ENCODE peak calls at places on chromosomes 13 and 19, in eight cellular contexts. Q is left ventricle myocardium superior; N is Calu3; S is WTC11; D is anterior cingulate cortex; T is activated CD4-positive, alpha-beta T cell treated with anti-CD3 and anti-CD28 coated beads, Interleukin-2, amount 10 ng/mL, durations not matched to agents 7 days and 5 days; L is fibroblast of mammary gland; O is colonic mucosa. A is an unnamed sample.

GRCh38 chr13:88339271-88339741 is 668.1 kb downstream of the SLITRK5 start:
- DNase-seq in L (no peak), S (no peak), D (no peak), O (peak; percentile 41), T (no peak), Q (no peak), N (no peak), A (no peak)

GRCh38 chr13:19646062-19646461 is 12.6 kb downstream of the MPHOSPH8 start:
- DNase-seq in D (no peak), O (no peak), L (no peak), Q (no peak), T (no peak), S (no peak), N (no peak), A (no peak)

GRCh38 chr19:15404097-15404779 is 14.6 kb downstream of the AKAP8L start:
- DNase-seq in N (no peak), L (no peak), T (no peak), Q (peak; percentile 51), S (no peak), D (no peak), O (no peak), A (no peak)

GRCh38 chr13:78121459-78122348 is 203.1 kb upstream of the EDNRB start:
- DNase-seq in S (peak; percentile 27), N (peak; percentile 3), L (peak; percentile 81), Q (peak; percentile 34), T (peak; percentile 41), D (peak; percentile 23), O (peak; percentile 42), A (peak; percentile 58)

GRCh38 chr19:10209305-10209704 is 14.6 kb upstream of the DNMT1 start:
- DNase-seq in T (no peak), L (peak; percentile 65), N (no peak), Q (no peak), O (no peak), S (no peak), D (no peak), A (peak; percentile 69)

GRCh38 chr13:35255241-35255640 is 221.2 kb downstream of the MAB21L1 start:
- DNase-seq in N (no peak), T (no peak), O (no peak), L (no peak), S (no peak), D (no peak), Q (no peak), A (no peak)

GRCh38 chr19:30694156-30694555 is 322.0 kb downstream of the ZNF536 start:
- DNase-seq in D (no peak), N (no peak), L (no peak), T (no peak), O (no peak), Q (no peak), S (no peak), A (no peak)

GRCh38 chr13:45198924-45199323 is 1.9 kb downstream of the KCTD4 start:
- DNase-seq in D (no peak), S (no peak), O (no peak), Q (no peak), T (no peak), L (no peak), N (no peak), A (peak; percentile 62)

GRCh38 chr13:113616281-113616906 is 31.8 kb downstream of the TFDP1 start:
- DNase-seq in O (no peak), L (peak; percentile 21), N (no peak), D (no peak), T (no peak), S (no peak), Q (peak; percentile 21), A (no peak)

GRCh38 chr19:21824679-21825078 is 11.3 kb downstream of the ZNF43 start:
- DNase-seq in Q (no peak), L (no peak), S (no peak), N (no peak), T (no peak), D (no peak), O (no peak), A (no peak)

GRCh38 chr19:47247308-47247990 is 8.9 kb upstream of the CCDC9 start:
- DNase-seq in N (peak; percentile 89), S (peak; percentile 83), T (peak; percentile 83), L (peak; percentile 78), O (peak; percentile 86), D (peak; percentile 54), Q (peak; percentile 88), A (peak; percentile 58)

A was measured in LHCN-M2.